ENCODE peak calls at places on chromosomes 16 and 17, in six cellular contexts. L is brain microvascular endothelial cell, A is lung, C is T-helper 1 cell, N is SHP77 treated with DMSO at 0.1 percent for 48 hours, Y is astrocyte of the spinal cord. T is an unnamed sample.

GRCh38 chr17:2814049-2814448 is 17.8 kb downstream of the RAP1GAP2 start:
- DNase-seq in N (no peak), C (no peak), Y (no peak), A (no peak), L (no peak), T (no peak)

GRCh38 chr17:74071280-74071679 is 132.2 kb upstream of the RPL38 start:
- DNase-seq in C (no peak), A (no peak), N (no peak), L (no peak), Y (no peak), T (no peak)

GRCh38 chr16:4461250-4462085 is 13.0 kb downstream of the NMRAL1 start:
- DNase-seq in A (no peak), C (no peak), N (no peak), L (no peak), Y (no peak), T (peak)

GRCh38 chr17:81703747-81704654 is 834 bp downstream of the MRPL12 start:
- DNase-seq in A (no peak), N (no peak), C (no peak), Y (no peak), L (no peak), T (no peak)

GRCh38 chr16:30184430-30185140 is 1.2 kb downstream of the CORO1A start:
- DNase-seq in A (peak), Y (no peak), L (no peak), C (peak), N (peak), T (no peak)

GRCh38 chr17:62995377-62995885 is 29.4 kb downstream of the TANC2 start:
- DNase-seq in N (no peak), A (no peak), C (no peak), Y (peak), L (peak), T (peak)

GRCh38 chr17:42386784-42387183 is 1.5 kb downstream of the STAT3 start:
- DNase-seq in L (no peak), C (no peak), A (no peak), Y (no peak), N (no peak), T (no peak)

GRCh38 chr17:32111141-32111771 is 31.0 kb upstream of the RHOT1 start:
- DNase-seq in L (peak), Y (peak), A (peak), C (peak), N (no peak), T (peak)

GRCh38 chr16:48330847-48331204 is 54.4 kb downstream of the SIAH1 start:
- DNase-seq in A (no peak), C (no peak), L (no peak), Y (no peak), N (no peak), T (peak)

GRCh38 chr17:15999974-16000827 is 577 bp downstream of the TTC19 start:
- DNase-seq in A (no peak), C (no peak), L (peak), Y (peak), N (no peak), T (peak)

GRCh38 chr17:58270476-58271290 is 10.1 kb downstream of the MPO start:
- DNase-seq in C (no peak), N (no peak), Y (no peak), L (no peak), A (no peak), T (no peak)

GRCh38 chr17:60524463-60525346 is 1.3 kb downstream of the APPBP2 start:
- DNase-seq in A (no peak), N (no peak), L (no peak), Y (peak), C (no peak), T (peak)

GRCh38 chr17:33671493-33671892 is 378.4 kb upstream of the ASIC2 start:
- DNase-seq in N (no peak), A (no peak), L (no peak), Y (no peak), C (no peak), T (no peak)

GRCh38 chr17:75242461-75243042 is 18.9 kb downstream of the GGA3 start:
- DNase-seq in A (no peak), N (no peak), L (no peak), C (peak), Y (no peak), T (no peak)

GRCh38 chr17:61551255-61551742 is 39.7 kb downstream of the NACA2 start:
- DNase-seq in A (no peak), Y (peak), N (no peak), L (no peak), C (no peak), T (peak)

GRCh38 chr16:30941600-30942420 is 7.1 kb upstream of the ORAI3 start:
- DNase-seq in N (peak), C (peak), Y (peak), L (peak), A (peak), T (peak)

GRCh38 chr17:56708670-56709410 is 115.3 kb downstream of the NOG start:
- DNase-seq in L (no peak), C (no peak), A (no peak), Y (no peak), N (no peak), T (no peak)

GRCh38 chr17:47813512-47814031 is 8.0 kb downstream of the OSBPL7 start:
- DNase-seq in Y (no peak), L (no peak), A (no peak), N (no peak), C (no peak), T (no peak)

GRCh38 chr17:59796785-59797205 is 89.3 kb downstream of the VMP1 start:
- DNase-seq in N (no peak), A (no peak), C (no peak), Y (no peak), L (no peak), T (no peak)

GRCh38 chr16:2487903-2488531 is 13.1 kb downstream of the TBC1D24 start:
- DNase-seq in N (no peak), C (no peak), A (no peak), Y (no peak), L (no peak), T (no peak)

GRCh38 chr17:71527311-71527710 is 593.5 kb upstream of the SOX9 start:
- DNase-seq in C (no peak), N (no peak), Y (no peak), A (no peak), L (peak), T (no peak)

GRCh38 chr17:43745541-43745940 is 13.1 kb downstream of the SOST start:
- DNase-seq in A (no peak), C (no peak), Y (no peak), N (no peak), L (no peak), T (no peak)

GRCh38 chr16:84553873-84554399 is 49.5 kb upstream of the MEAK7 start:
- DNase-seq in C (peak), Y (no peak), L (no peak), N (no peak), A (no peak), T (no peak)